ENCODE peak calls at places on chromosomes 16 and 17, in ten cellular contexts. One of them, this sample, is unnamed.

GRCh38 chr17:19330271-19330670 is 32.3 kb downstream of the B9D1 start:
- DNase-seq in KBM-7: no peak
- DNase-seq in tibial nerve: no peak
- DNase-seq in stimulated activated CD8-positive, alpha-beta memory T cell treated with anti-CD3 and anti-CD28 coated beads, Interleukin-4, amount 100 ng/mL, for 24 hours: no peak
- DNase-seq in colonic mucosa: no peak
- DNase-seq in Right ventricle myocardium superior: no peak
- DNase-seq in mucosa of descending colon: no peak
- DNase-seq in activated naive CD8-positive, alpha-beta T cell treated with anti-CD3 and anti-CD28 coated beads, Interleukin-2, amount 50 U/mL, for 16 hours: no peak
- DNase-seq in bronchial epithelial cell: no peak
- DNase-seq in Calu3: no peak
- DNase-seq in this sample: no peak

GRCh38 chr17:48546924-48547838 is 2.3 kb upstream of the HOXB2 start:
- DNase-seq in KBM-7: peak
- DNase-seq in tibial nerve: no peak
- DNase-seq in stimulated activated CD8-positive, alpha-beta memory T cell treated with anti-CD3 and anti-CD28 coated beads, Interleukin-4, amount 100 ng/mL, for 24 hours: no peak
- DNase-seq in colonic mucosa: peak
- DNase-seq in Right ventricle myocardium superior: no peak
- DNase-seq in mucosa of descending colon: no peak
- DNase-seq in activated naive CD8-positive, alpha-beta T cell treated with anti-CD3 and anti-CD28 coated beads, Interleukin-2, amount 50 U/mL, for 16 hours: no peak
- DNase-seq in bronchial epithelial cell: no peak
- DNase-seq in Calu3: no peak
- DNase-seq in this sample: no peak

GRCh38 chr17:48487221-48487620 is 43.6 kb downstream of the HOXB1 start:
- DNase-seq in KBM-7: no peak
- DNase-seq in tibial nerve: no peak
- DNase-seq in stimulated activated CD8-positive, alpha-beta memory T cell treated with anti-CD3 and anti-CD28 coated beads, Interleukin-4, amount 100 ng/mL, for 24 hours: no peak
- DNase-seq in colonic mucosa: no peak
- DNase-seq in Right ventricle myocardium superior: no peak
- DNase-seq in mucosa of descending colon: no peak
- DNase-seq in activated naive CD8-positive, alpha-beta T cell treated with anti-CD3 and anti-CD28 coated beads, Interleukin-2, amount 50 U/mL, for 16 hours: no peak
- DNase-seq in bronchial epithelial cell: no peak
- DNase-seq in Calu3: no peak
- DNase-seq in this sample: no peak

GRCh38 chr17:69574257-69575197 is 160.0 kb downstream of the MAP2K6 start:
- DNase-seq in KBM-7: no peak
- DNase-seq in tibial nerve: no peak
- DNase-seq in stimulated activated CD8-positive, alpha-beta memory T cell treated with anti-CD3 and anti-CD28 coated beads, Interleukin-4, amount 100 ng/mL, for 24 hours: no peak
- DNase-seq in colonic mucosa: no peak
- DNase-seq in Right ventricle myocardium superior: no peak
- DNase-seq in mucosa of descending colon: no peak
- DNase-seq in activated naive CD8-positive, alpha-beta T cell treated with anti-CD3 and anti-CD28 coated beads, Interleukin-2, amount 50 U/mL, for 16 hours: no peak
- DNase-seq in bronchial epithelial cell: no peak
- DNase-seq in Calu3: no peak
- DNase-seq in this sample: no peak

GRCh38 chr17:49031965-49032928 is 35.1 kb downstream of the IGF2BP1 start:
- DNase-seq in KBM-7: peak
- DNase-seq in tibial nerve: peak
- DNase-seq in stimulated activated CD8-positive, alpha-beta memory T cell treated with anti-CD3 and anti-CD28 coated beads, Interleukin-4, amount 100 ng/mL, for 24 hours: peak
- DNase-seq in colonic mucosa: peak
- DNase-seq in Right ventricle myocardium superior: no peak
- DNase-seq in mucosa of descending colon: no peak
- DNase-seq in activated naive CD8-positive, alpha-beta T cell treated with anti-CD3 and anti-CD28 coated beads, Interleukin-2, amount 50 U/mL, for 16 hours: no peak
- DNase-seq in bronchial epithelial cell: peak
- DNase-seq in Calu3: peak
- DNase-seq in this sample: no peak

GRCh38 chr16:57639172-57639571 is 10.7 kb downstream of the ADGRG1 start:
- DNase-seq in KBM-7: no peak
- DNase-seq in tibial nerve: no peak
- DNase-seq in stimulated activated CD8-positive, alpha-beta memory T cell treated with anti-CD3 and anti-CD28 coated beads, Interleukin-4, amount 100 ng/mL, for 24 hours: no peak
- DNase-seq in colonic mucosa: no peak
- DNase-seq in Right ventricle myocardium superior: no peak
- DNase-seq in mucosa of descending colon: no peak
- DNase-seq in activated naive CD8-positive, alpha-beta T cell treated with anti-CD3 and anti-CD28 coated beads, Interleukin-2, amount 50 U/mL, for 16 hours: no peak
- DNase-seq in bronchial epithelial cell: no peak
- DNase-seq in Calu3: no peak
- DNase-seq in this sample: peak

GRCh38 chr17:59257101-59257500 is 36.8 kb downstream of the GDPD1 start:
- DNase-seq in KBM-7: no peak
- DNase-seq in tibial nerve: no peak
- DNase-seq in stimulated activated CD8-positive, alpha-beta memory T cell treated with anti-CD3 and anti-CD28 coated beads, Interleukin-4, amount 100 ng/mL, for 24 hours: no peak
- DNase-seq in colonic mucosa: no peak
- DNase-seq in Right ventricle myocardium superior: no peak
- DNase-seq in mucosa of descending colon: no peak
- DNase-seq in activated naive CD8-positive, alpha-beta T cell treated with anti-CD3 and anti-CD28 coated beads, Interleukin-2, amount 50 U/mL, for 16 hours: no peak
- DNase-seq in bronchial epithelial cell: peak
- DNase-seq in Calu3: no peak
- DNase-seq in this sample: no peak

GRCh38 chr17:34306466-34306865 is 12.8 kb upstream of the CCL8 start:
- DNase-seq in KBM-7: peak
- DNase-seq in tibial nerve: peak
- DNase-seq in stimulated activated CD8-positive, alpha-beta memory T cell treated with anti-CD3 and anti-CD28 coated beads, Interleukin-4, amount 100 ng/mL, for 24 hours: no peak
- DNase-seq in colonic mucosa: no peak
- DNase-seq in Right ventricle myocardium superior: no peak
- DNase-seq in mucosa of descending colon: no peak
- DNase-seq in activated naive CD8-positive, alpha-beta T cell treated with anti-CD3 and anti-CD28 coated beads, Interleukin-2, amount 50 U/mL, for 16 hours: no peak
- DNase-seq in bronchial epithelial cell: peak
- DNase-seq in Calu3: peak
- DNase-seq in this sample: no peak

GRCh38 chr16:64092284-64092683 is 1029.6 kb downstream of the CDH11 start:
- DNase-seq in KBM-7: no peak
- DNase-seq in tibial nerve: no peak
- DNase-seq in stimulated activated CD8-positive, alpha-beta memory T cell treated with anti-CD3 and anti-CD28 coated beads, Interleukin-4, amount 100 ng/mL, for 24 hours: no peak
- DNase-seq in colonic mucosa: no peak
- DNase-seq in Right ventricle myocardium superior: no peak
- DNase-seq in mucosa of descending colon: no peak
- DNase-seq in activated naive CD8-positive, alpha-beta T cell treated with anti-CD3 and anti-CD28 coated beads, Interleukin-2, amount 50 U/mL, for 16 hours: no peak
- DNase-seq in bronchial epithelial cell: peak
- DNase-seq in Calu3: no peak
- DNase-seq in this sample: no peak

GRCh38 chr16:81604960-81605383 is 160.4 kb downstream of the CMIP start:
- DNase-seq in KBM-7: no peak
- DNase-seq in tibial nerve: no peak
- DNase-seq in stimulated activated CD8-positive, alpha-beta memory T cell treated with anti-CD3 and anti-CD28 coated beads, Interleukin-4, amount 100 ng/mL, for 24 hours: no peak
- DNase-seq in colonic mucosa: no peak
- DNase-seq in Right ventricle myocardium superior: no peak
- DNase-seq in mucosa of descending colon: peak
- DNase-seq in activated naive CD8-positive, alpha-beta T cell treated with anti-CD3 and anti-CD28 coated beads, Interleukin-2, amount 50 U/mL, for 16 hours: no peak
- DNase-seq in bronchial epithelial cell: peak
- DNase-seq in Calu3: no peak
- DNase-seq in this sample: no peak

GRCh38 chr17:78609198-78609597 is 32.0 kb upstream of the DNAH17 start:
- DNase-seq in KBM-7: no peak
- DNase-seq in tibial nerve: no peak
- DNase-seq in stimulated activated CD8-positive, alpha-beta memory T cell treated with anti-CD3 and anti-CD28 coated beads, Interleukin-4, amount 100 ng/mL, for 24 hours: no peak
- DNase-seq in colonic mucosa: no peak
- DNase-seq in Right ventricle myocardium superior: no peak
- DNase-seq in mucosa of descending colon: no peak
- DNase-seq in activated naive CD8-positive, alpha-beta T cell treated with anti-CD3 and anti-CD28 coated beads, Interleukin-2, amount 50 U/mL, for 16 hours: no peak
- DNase-seq in bronchial epithelial cell: no peak
- DNase-seq in Calu3: no peak
- DNase-seq in this sample: no peak

GRCh38 chr17:1646199-1646875 is 805 bp upstream of the SCARF1 start:
- DNase-seq in KBM-7: no peak
- DNase-seq in tibial nerve: no peak
- DNase-seq in stimulated activated CD8-positive, alpha-beta memory T cell treated with anti-CD3 and anti-CD28 coated beads, Interleukin-4, amount 100 ng/mL, for 24 hours: no peak
- DNase-seq in colonic mucosa: no peak
- DNase-seq in Right ventricle myocardium superior: no peak
- DNase-seq in mucosa of descending colon: peak
- DNase-seq in activated naive CD8-positive, alpha-beta T cell treated with anti-CD3 and anti-CD28 coated beads, Interleukin-2, amount 50 U/mL, for 16 hours: no peak
- DNase-seq in bronchial epithelial cell: no peak
- DNase-seq in Calu3: no peak
- DNase-seq in this sample: no peak

GRCh38 chr17:57210224-57210553 is 46.1 kb upstream of the MSI2 start:
- DNase-seq in KBM-7: no peak
- DNase-seq in tibial nerve: no peak
- DNase-seq in stimulated activated CD8-positive, alpha-beta memory T cell treated with anti-CD3 and anti-CD28 coated beads, Interleukin-4, amount 100 ng/mL, for 24 hours: no peak
- DNase-seq in colonic mucosa: no peak
- DNase-seq in Right ventricle myocardium superior: no peak
- DNase-seq in mucosa of descending colon: no peak
- DNase-seq in activated naive CD8-positive, alpha-beta T cell treated with anti-CD3 and anti-CD28 coated beads, Interleukin-2, amount 50 U/mL, for 16 hours: no peak
- DNase-seq in bronchial epithelial cell: peak
- DNase-seq in Calu3: no peak
- DNase-seq in this sample: no peak

GRCh38 chr17:70037498-70037897 is 37.5 kb upstream of the KCNJ16 start:
- DNase-seq in KBM-7: no peak
- DNase-seq in tibial nerve: no peak
- DNase-seq in stimulated activated CD8-positive, alpha-beta memory T cell treated with anti-CD3 and anti-CD28 coated beads, Interleukin-4, amount 100 ng/mL, for 24 hours: no peak
- DNase-seq in colonic mucosa: no peak
- DNase-seq in Right ventricle myocardium superior: no peak
- DNase-seq in mucosa of descending colon: no peak
- DNase-seq in activated naive CD8-positive, alpha-beta T cell treated with anti-CD3 and anti-CD28 coated beads, Interleukin-2, amount 50 U/mL, for 16 hours: no peak
- DNase-seq in bronchial epithelial cell: no peak
- DNase-seq in Calu3: no peak
- DNase-seq in this sample: no peak

GRCh38 chr17:35238817-35239216 is 4.1 kb upstream of the SLFN5 start:
- DNase-seq in KBM-7: no peak
- DNase-seq in tibial nerve: no peak
- DNase-seq in stimulated activated CD8-positive, alpha-beta memory T cell treated with anti-CD3 and anti-CD28 coated beads, Interleukin-4, amount 100 ng/mL, for 24 hours: no peak
- DNase-seq in colonic mucosa: no peak
- DNase-seq in Right ventricle myocardium superior: no peak
- DNase-seq in mucosa of descending colon: no peak
- DNase-seq in activated naive CD8-positive, alpha-beta T cell treated with anti-CD3 and anti-CD28 coated beads, Interleukin-2, amount 50 U/mL, for 16 hours: no peak
- DNase-seq in bronchial epithelial cell: peak
- DNase-seq in Calu3: no peak
- DNase-seq in this sample: no peak

GRCh38 chr17:37255434-37255833 is 120.4 kb upstream of the C17orf78 start:
- DNase-seq in KBM-7: no peak
- DNase-seq in tibial nerve: no peak
- DNase-seq in stimulated activated CD8-positive, alpha-beta memory T cell treated with anti-CD3 and anti-CD28 coated beads, Interleukin-4, amount 100 ng/mL, for 24 hours: no peak
- DNase-seq in colonic mucosa: no peak
- DNase-seq in Right ventricle myocardium superior: no peak
- DNase-seq in mucosa of descending colon: no peak
- DNase-seq in activated naive CD8-positive, alpha-beta T cell treated with anti-CD3 and anti-CD28 coated beads, Interleukin-2, amount 50 U/mL, for 16 hours: no peak
- DNase-seq in bronchial epithelial cell: no peak
- DNase-seq in Calu3: no peak
- DNase-seq in this sample: no peak